ENCODE peak calls at places on chromosomes 16 and 17, in eight cellular contexts. Y, H, Z, R, E, V, Q and M are unnamed samples.

GRCh38 chr17:76147211-76148014 is 6.4 kb upstream of the FOXJ1 start:
- DNase-seq in E (peak; percentile 22), H (no peak), R (no peak), Z (peak; percentile 31), Y (peak; percentile 34), Q (no peak), V (no peak), M (no peak)

GRCh38 chr16:3920206-3920605 is 39.7 kb upstream of the CREBBP start:
- DNase-seq in E (no peak), Y (no peak), R (no peak), Q (no peak), H (no peak), V (no peak), Z (no peak), M (no peak)

GRCh38 chr17:66347661-66348604 is 45.5 kb downstream of the PRKCA start:
- DNase-seq in H (no peak), Y (peak; percentile 83), R (no peak), Z (peak; percentile 44), V (no peak), E (no peak), Q (no peak), M (no peak)

GRCh38 chr16:57732683-57733082 is 2.9 kb upstream of the KATNB1 start:
- DNase-seq in Q (no peak), Y (no peak), E (no peak), H (no peak), R (no peak), Z (no peak), V (no peak), M (no peak)

GRCh38 chr16:59385953-59386352 is 651.8 kb upstream of the GOT2 start:
- DNase-seq in H (no peak), Q (no peak), V (no peak), Z (peak; percentile 95), R (no peak), Y (no peak), E (peak; percentile 20), M (no peak)

GRCh38 chr17:50239913-50240312 is 34.4 kb upstream of the TMEM92 start:
- DNase-seq in E (no peak), Q (no peak), Z (peak; percentile 59), V (no peak), H (no peak), R (no peak), Y (no peak), M (no peak)

GRCh38 chr17:29569245-29569950 is 897 bp downstream of the TP53I13 start:
- DNase-seq in E (no peak), Y (no peak), Q (peak; percentile 16), R (no peak), H (no peak), Z (peak; percentile 29), V (peak; percentile 54), M (no peak)

GRCh38 chr16:72195609-72196008 is 23.7 kb upstream of the PMFBP1 start:
- DNase-seq in Y (no peak), H (no peak), V (peak; percentile 38), Q (no peak), E (no peak), Z (no peak), R (no peak), M (peak; percentile 12)

GRCh38 chr16:12459993-12460392 is 343.7 kb downstream of the CPPED1 start:
- DNase-seq in E (no peak), H (no peak), Q (no peak), R (no peak), Z (no peak), Y (no peak), V (no peak), M (no peak)

GRCh38 chr16:74942977-74943918 is 41.7 kb downstream of the WDR59 start:
- DNase-seq in Y (no peak), H (no peak), E (no peak), Z (no peak), R (no peak), Q (no peak), V (no peak), M (no peak)

GRCh38 chr17:8794636-8795035 is 4.5 kb downstream of the MFSD6L start:
- DNase-seq in R (no peak), Q (no peak), Z (no peak), Y (no peak), V (no peak), E (no peak), H (no peak), M (no peak)

GRCh38 chr17:79800325-79801155 is 3.7 kb upstream of the CBX8 start:
- DNase-seq in V (peak; percentile 75), H (no peak), Z (peak; percentile 48), Q (no peak), R (no peak), Y (peak; percentile 29), E (no peak), M (peak; percentile 83)

GRCh38 chr17:48420823-48421222 is 9.2 kb downstream of the SKAP1 start:
- DNase-seq in Y (no peak), Q (no peak), R (no peak), V (no peak), H (no peak), E (no peak), Z (no peak), M (no peak)

GRCh38 chr16:85733839-85734170 is 17.1 kb downstream of the C16orf74 start:
- DNase-seq in V (peak; percentile 91), Q (no peak), R (no peak), Z (no peak), E (no peak), Y (no peak), H (no peak), M (no peak)

GRCh38 chr17:50154604-50155003 is 4.1 kb upstream of the PPP1R9B start:
- DNase-seq in Q (no peak), E (no peak), V (no peak), H (no peak), R (no peak), Y (no peak), Z (no peak), M (no peak)

GRCh38 chr16:66116163-66116792 is 250.2 kb upstream of the CDH5 start:
- DNase-seq in E (no peak), R (no peak), V (no peak), Y (no peak), H (no peak), Z (peak; percentile 43), Q (no peak), M (no peak)

GRCh38 chr17:75501378-75502071 is 13.8 kb downstream of the CASKIN2 start:
- DNase-seq in Y (no peak), R (no peak), Z (no peak), Q (no peak), E (no peak), V (no peak), H (peak; percentile 71), M (no peak)

GRCh38 chr17:74408830-74409229 is 23.1 kb upstream of the GPRC5C start:
- DNase-seq in R (no peak), H (no peak), V (no peak), Q (no peak), Y (peak; percentile 31), E (no peak), Z (no peak), M (no peak)

GRCh38 chr16:8725513-8726178 is 51.2 kb downstream of the ABAT start:
- DNase-seq in Y (no peak), R (no peak), Z (no peak), V (no peak), E (no peak), H (no peak), Q (no peak), M (no peak)

GRCh38 chr17:80152057-80152831 is 5.3 kb upstream of the EIF4A3 start:
- DNase-seq in Z (peak; percentile 45), R (no peak), E (no peak), Y (no peak), V (peak; percentile 57), H (no peak), Q (no peak), M (no peak)